ENCODE peak calls at places on chromosomes 3 and 15, in five cellular contexts. U, T, N, I and D are unnamed samples.

GRCh38 chr15:32123473-32123872 is 93.2 kb downstream of the CHRNA7 start:
- DNase-seq in U (no peak), T (no peak), N (no peak), I (no peak), D (no peak)

GRCh38 chr3:108477511-108478147 is 32.8 kb downstream of the MYH15 start:
- DNase-seq in U (no peak), T (no peak), N (peak), I (peak), D (no peak)

GRCh38 chr15:38683382-38684242 is 119.0 kb upstream of the RASGRP1 start:
- DNase-seq in U (no peak), T (no peak), N (peak), I (peak), D (no peak)

GRCh38 chr3:123385981-123386380 is 62.9 kb downstream of the ADCY5 start:
- DNase-seq in U (no peak), T (no peak), N (no peak), I (peak), D (no peak)

GRCh38 chr3:24343084-24343783 is 151.4 kb downstream of the THRB start:
- DNase-seq in U (no peak), T (no peak), N (no peak), I (peak), D (no peak)

GRCh38 chr3:61829301-61830110 is 268.1 kb downstream of the PTPRG start:
- DNase-seq in U (no peak), T (no peak), N (no peak), I (no peak), D (no peak)

GRCh38 chr15:78052545-78052944 is 25.0 kb downstream of the TBC1D2B start:
- DNase-seq in U (no peak), T (no peak), N (no peak), I (no peak), D (no peak)

GRCh38 chr15:25347707-25348106 is 91.1 kb downstream of the UBE3A start:
- DNase-seq in U (no peak), T (no peak), N (no peak), I (no peak), D (no peak)

GRCh38 chr3:32288819-32289218 is 50.3 kb downstream of the CMTM8 start:
- DNase-seq in U (no peak), T (no peak), N (no peak), I (no peak), D (no peak)

GRCh38 chr15:81060470-81060869 is 59.7 kb downstream of the TLNRD1 start:
- DNase-seq in U (no peak), T (no peak), N (no peak), I (no peak), D (no peak)

GRCh38 chr15:47504624-47505256 is 212.6 kb upstream of the SEMA6D start:
- DNase-seq in U (no peak), T (no peak), N (peak), I (no peak), D (no peak)

GRCh38 chr15:73305331-73306211 is 63.2 kb downstream of the HCN4 start:
- DNase-seq in U (no peak), T (peak), N (peak), I (peak), D (no peak)

GRCh38 chr15:95279277-95280019 is 1048.1 kb downstream of the MCTP2 start:
- DNase-seq in U (no peak), T (no peak), N (no peak), I (no peak), D (no peak)

GRCh38 chr3:71397046-71397445 is 186.5 kb downstream of the FOXP1 start:
- DNase-seq in U (no peak), T (peak), N (peak), I (peak), D (no peak)

GRCh38 chr15:67120839-67121540 is 55.6 kb downstream of the SMAD3 start:
- DNase-seq in U (peak), T (no peak), N (no peak), I (peak), D (peak)

GRCh38 chr3:70861855-70862254 is 549.4 kb upstream of the MDFIC2 start:
- DNase-seq in U (no peak), T (no peak), N (no peak), I (peak), D (no peak)

GRCh38 chr3:88057650-88058321 is 1.0 kb downstream of the CGGBP1 start:
- DNase-seq in U (no peak), T (no peak), N (no peak), I (peak), D (no peak)

GRCh38 chr15:91409430-91409829 is 309.4 kb downstream of the SV2B start:
- DNase-seq in U (no peak), T (no peak), N (no peak), I (no peak), D (no peak)

GRCh38 chr15:25810631-25811077 is 52.5 kb downstream of the ATP10A start:
- DNase-seq in U (no peak), T (no peak), N (no peak), I (no peak), D (no peak)

GRCh38 chr3:183818706-183819624 is 6.4 kb downstream of the MAP6D1 start:
- DNase-seq in U (no peak), T (no peak), N (no peak), I (no peak), D (no peak)

GRCh38 chr3:71559578-71560162 is 23.9 kb downstream of the FOXP1 start:
- DNase-seq in U (no peak), T (no peak), N (no peak), I (no peak), D (no peak)

GRCh38 chr3:177051419-177051818 is 145.9 kb downstream of the TBL1XR1 start:
- DNase-seq in U (no peak), T (no peak), N (no peak), I (no peak), D (no peak)

GRCh38 chr15:71096676-71097075 is 18.6 kb upstream of the THSD4 start:
- DNase-seq in U (no peak), T (no peak), N (no peak), I (peak), D (no peak)

GRCh38 chr3:25572336-25572735 is 92.4 kb downstream of the TOP2B start:
- DNase-seq in U (no peak), T (no peak), N (no peak), I (peak), D (no peak)

GRCh38 chr3:126990024-126990700 is 7.2 kb downstream of the PLXNA1 start:
- DNase-seq in U (no peak), T (no peak), N (no peak), I (no peak), D (no peak)

GRCh38 chr3:19891740-19892139 is 42.3 kb downstream of the EFHB start:
- DNase-seq in U (no peak), T (no peak), N (no peak), I (peak), D (no peak)

GRCh38 chr15:87213646-87214045 is 1042.9 kb downstream of the NTRK3 start:
- DNase-seq in U (no peak), T (no peak), N (no peak), I (no peak), D (no peak)

GRCh38 chr3:120495809-120496208 is 45.0 kb upstream of the FSTL1 start:
- DNase-seq in U (no peak), T (no peak), N (no peak), I (no peak), D (no peak)

GRCh38 chr15:69160976-69161877 is 792 bp downstream of the GLCE start:
- DNase-seq in U (no peak), T (no peak), N (peak), I (no peak), D (no peak)

GRCh38 chr15:26083457-26084350 is 220.6 kb upstream of the ATP10A start:
- DNase-seq in U (no peak), T (no peak), N (no peak), I (no peak), D (no peak)

GRCh38 chr3:44100298-44100695 is 141.4 kb upstream of the TOPAZ1 start:
- DNase-seq in U (no peak), T (no peak), N (no peak), I (no peak), D (no peak)

GRCh38 chr3:141561426-141562034 is 74.7 kb downstream of the RASA2 start:
- DNase-seq in U (no peak), T (peak), N (no peak), I (peak), D (no peak)

GRCh38 chr3:194955979-194956696 is 270.5 kb downstream of the FAM43A start:
- DNase-seq in U (no peak), T (no peak), N (no peak), I (no peak), D (no peak)

GRCh38 chr15:43484455-43484854 is 8.5 kb downstream of the TP53BP1 start:
- DNase-seq in U (no peak), T (no peak), N (no peak), I (no peak), D (no peak)

GRCh38 chr3:24829011-24829581 is 334.4 kb upstream of the THRB start:
- DNase-seq in U (no peak), T (no peak), N (peak), I (no peak), D (no peak)

GRCh38 chr3:4684976-4685375 is 191.8 kb downstream of the ITPR1 start:
- DNase-seq in U (no peak), T (no peak), N (no peak), I (no peak), D (no peak)

GRCh38 chr15:66145242-66146182 is 108.0 kb downstream of the MEGF11 start:
- DNase-seq in U (no peak), T (no peak), N (no peak), I (no peak), D (no peak)

GRCh38 chr3:11547498-11547897 is 96.2 kb downstream of the VGLL4 start:
- DNase-seq in U (no peak), T (no peak), N (no peak), I (no peak), D (no peak)

GRCh38 chr3:51718547-51719412 is 11.9 kb downstream of the GRM2 start:
- DNase-seq in U (no peak), T (no peak), N (peak), I (peak), D (no peak)

GRCh38 chr3:51721062-51721745 is 14.3 kb downstream of the GRM2 start:
- DNase-seq in U (no peak), T (no peak), N (no peak), I (no peak), D (no peak)

GRCh38 chr3:51717947-51718346 is 11.1 kb downstream of the GRM2 start:
- DNase-seq in U (no peak), T (no peak), N (no peak), I (no peak), D (no peak)

GRCh38 chr3:51720292-51721061 is 13.6 kb downstream of the GRM2 start:
- DNase-seq in U (no peak), T (no peak), N (no peak), I (no peak), D (no peak)

GRCh38 chr3:51719413-51720025 is 12.7 kb downstream of the GRM2 start:
- DNase-seq in U (no peak), T (no peak), N (no peak), I (no peak), D (no peak)
- TF ChIP-seq CTCF in U (no peak), T (no peak), N (no peak), I (peak), D (no peak)

GRCh38 chr3:99683465-99683864 is 45.1 kb downstream of the COL8A1 start:
- DNase-seq in U (no peak), T (no peak), N (no peak), I (no peak), D (no peak)

GRCh38 chr3:99686469-99686868 is 48.1 kb downstream of the COL8A1 start:
- DNase-seq in U (no peak), T (no peak), N (no peak), I (no peak), D (no peak)

GRCh38 chr3:99683876-99684275 is 45.5 kb downstream of the COL8A1 start:
- DNase-seq in U (no peak), T (no peak), N (no peak), I (no peak), D (no peak)

GRCh38 chr3:99684678-99685077 is 46.3 kb downstream of the COL8A1 start:
- DNase-seq in U (no peak), T (no peak), N (no peak), I (no peak), D (no peak)

DNA sequence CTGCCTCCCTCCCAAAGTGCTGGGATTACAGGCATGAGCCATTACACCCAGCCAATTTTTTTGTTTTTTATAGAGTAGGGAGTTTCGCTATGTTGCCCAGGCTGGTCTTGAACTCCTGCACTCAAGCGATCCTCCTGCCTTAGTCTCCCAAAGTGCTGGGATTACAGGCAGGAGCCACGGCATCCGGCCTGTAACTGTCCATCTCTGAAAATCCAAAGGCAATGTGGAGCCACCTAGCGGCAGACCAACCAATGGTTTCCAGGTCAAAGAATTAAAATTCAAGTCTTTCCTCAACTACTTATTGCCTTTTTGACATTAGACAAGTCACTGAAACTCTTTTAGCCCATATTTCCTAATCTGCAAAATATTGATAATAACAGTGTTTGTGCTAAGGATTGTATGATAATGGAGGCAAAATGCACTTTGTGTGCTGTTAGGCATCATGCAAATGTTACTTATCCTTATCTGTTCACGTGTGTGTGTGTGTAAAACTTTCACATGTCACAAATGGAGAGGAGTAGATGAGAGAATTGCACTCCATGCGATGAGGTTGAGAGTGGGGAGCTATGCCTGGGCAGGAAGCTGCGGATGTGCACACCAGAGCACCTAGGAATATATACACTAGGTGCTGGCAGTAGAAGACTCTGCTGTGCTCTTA is 48.7 kb downstream of the COL8A1 start:
- DNase-seq in U (no peak), T (no peak), N (peak), I (peak), D (peak)
- TF ChIP-seq CTCF in U (peak), T (peak), N (peak), I (peak), D (no peak)

GRCh38 chr3:131716007-131716406 is 213.2 kb upstream of the MRPL3 start:
- DNase-seq in U (no peak), T (no peak), N (no peak), I (no peak), D (no peak)
- TF ChIP-seq CTCF in U (no peak), T (no peak), N (no peak), I (no peak), D (no peak)

GRCh38 chr3:114147281-114147680 is 31.6 kb downstream of the DRD3 start:
- DNase-seq in U (no peak), T (no peak), N (no peak), I (no peak), D (no peak)
- TF ChIP-seq CTCF in U (no peak), T (no peak), N (no peak), I (no peak), D (no peak)

GRCh38 chr3:113744941-113745272 is 1.1 kb downstream of the NAA50 start:
- DNase-seq in U (no peak), T (no peak), N (no peak), I (no peak), D (no peak)

GRCh38 chr3:113746069-113746954 is at the start of gene NAA50:
- DNase-seq in U (peak), T (peak), N (peak), I (peak), D (peak)

GRCh38 chr3:113747719-113748046 is 848 bp downstream of the ATP6V1A start:
- DNase-seq in U (no peak), T (no peak), N (no peak), I (no peak), D (no peak)

GRCh38 chr3:113746955-113747718 is at the start of gene ATP6V1A:
- DNase-seq in U (peak), T (no peak), N (peak), I (no peak), D (peak)

GRCh38 chr3:113745273-113746068 is 578 bp downstream of the NAA50 start:
- DNase-seq in U (peak), T (peak), N (peak), I (peak), D (peak)
- TF ChIP-seq CTCF in U (no peak), T (peak), N (peak), I (peak), D (no peak)